ENCODE peak calls at places on chromosomes 11 and 22, in six cellular contexts. C is renal cortical epithelial cell; Q is spleen; X is stimulated activated CD4-positive, alpha-beta T cell treated with anti-CD3 and anti-CD28 coated beads, Interleukin-1b, Interleukin-23, amount 100 ng/mL, for 1 hour; N is foreskin fibroblast; M is NCI-H774. U is an unnamed sample.

GRCh38 chr11:112784323-112785073 is 176.7 kb upstream of the NCAM1 start:
- DNase-seq in X (no peak), M (no peak), N (no peak), Q (no peak), C (peak), U (peak)

GRCh38 chr11:130099356-130099755 is 29.7 kb downstream of the APLP2 start:
- DNase-seq in X (no peak), N (no peak), Q (no peak), M (no peak), C (no peak), U (no peak)

GRCh38 chr11:67606150-67606476 is 623 bp upstream of the NDUFV1 start:
- DNase-seq in M (no peak), N (no peak), X (no peak), Q (no peak), C (no peak), U (no peak)

GRCh38 chr11:8808226-8808585 is 102.8 kb upstream of the AKIP1 start:
- DNase-seq in M (no peak), Q (no peak), C (no peak), N (no peak), X (no peak), U (no peak)

GRCh38 chr11:77819921-77820564 is 479 bp downstream of the RSF1 start:
- DNase-seq in X (no peak), N (peak), Q (no peak), M (peak), C (peak), U (no peak)

GRCh38 chr11:64237484-64237951 is 3.1 kb downstream of the VEGFB start:
- DNase-seq in Q (no peak), X (no peak), N (no peak), M (peak), C (no peak), U (peak)

GRCh38 chr11:6602096-6602940 is 1.1 kb downstream of the RRP8 start:
- DNase-seq in X (no peak), Q (no peak), M (no peak), C (no peak), N (no peak), U (no peak)

GRCh38 chr11:29125621-29126020 is 891.2 kb downstream of the KCNA4 start:
- DNase-seq in C (peak), M (no peak), X (no peak), Q (no peak), N (peak), U (no peak)

GRCh38 chr11:36056160-36056751 is 112.4 kb downstream of the LDLRAD3 start:
- DNase-seq in M (peak), Q (no peak), X (no peak), N (no peak), C (peak), U (no peak)

GRCh38 chr11:123304828-123305530 is 109.9 kb upstream of the CLMP start:
- DNase-seq in Q (no peak), M (no peak), X (no peak), N (no peak), C (no peak), U (no peak)

GRCh38 chr11:112249871-112250590 is 10.6 kb downstream of the PLET1 start:
- DNase-seq in Q (no peak), X (no peak), N (no peak), M (no peak), C (peak), U (no peak)

GRCh38 chr11:31913985-31914384 is 102.9 kb upstream of the PAX6 start:
- DNase-seq in N (no peak), X (no peak), Q (no peak), M (no peak), C (no peak), U (no peak)

GRCh38 chr22:42300286-42301071 is 30.0 kb upstream of the TCF20 start:
- DNase-seq in C (peak), M (no peak), N (no peak), X (no peak), Q (no peak), U (no peak)

GRCh38 chr11:27882066-27882697 is 181.9 kb upstream of the BDNF start:
- DNase-seq in X (no peak), Q (no peak), C (peak), N (no peak), M (no peak), U (no peak)

GRCh38 chr22:40890881-40891280 is 29.0 kb upstream of the DNAJB7 start:
- DNase-seq in X (no peak), Q (no peak), M (no peak), C (no peak), N (peak), U (no peak)

GRCh38 chr11:24642648-24643047 is 145.8 kb downstream of the LUZP2 start:
- DNase-seq in Q (no peak), N (no peak), C (no peak), X (no peak), M (no peak), U (no peak)

GRCh38 chr11:24760681-24761080 is 263.8 kb downstream of the LUZP2 start:
- DNase-seq in M (no peak), Q (no peak), C (peak), X (no peak), N (no peak), U (no peak)

GRCh38 chr11:40732107-40732506 is 727.3 kb downstream of the LRRC4C start:
- DNase-seq in X (no peak), Q (no peak), M (no peak), N (no peak), C (no peak), U (no peak)

GRCh38 chr22:48782817-48783511 is 1044.7 kb downstream of the BRD1 start:
- DNase-seq in X (no peak), M (no peak), N (no peak), C (no peak), Q (no peak), U (peak)

GRCh38 chr11:73752903-73753302 is 8.0 kb downstream of the RAB6A start:
- DNase-seq in N (no peak), Q (no peak), M (no peak), C (no peak), X (no peak), U (no peak)

GRCh38 chr11:87719311-87720073 is 455.8 kb downstream of the RAB38 start:
- DNase-seq in C (no peak), X (no peak), N (no peak), M (no peak), Q (no peak), U (no peak)

GRCh38 chr11:118012083-118012669 is 26.0 kb downstream of the IL10RA start:
- DNase-seq in N (peak), M (no peak), X (no peak), Q (peak), C (peak), U (no peak)

GRCh38 chr22:19036523-19037273 is 85.5 kb downstream of the DGCR2 start:
- DNase-seq in Q (no peak), N (peak), X (no peak), C (no peak), M (no peak), U (no peak)

GRCh38 chr11:134374171-134374570 is 37.9 kb downstream of the B3GAT1 start:
- DNase-seq in C (no peak), Q (peak), N (no peak), M (no peak), X (no peak), U (no peak)

GRCh38 chr11:101576536-101576935 is 7.3 kb downstream of the TRPC6 start:
- DNase-seq in Q (no peak), C (no peak), N (no peak), X (no peak), M (no peak), U (no peak)

GRCh38 chr11:13343067-13343466 is 65.5 kb downstream of the BMAL1 start:
- DNase-seq in X (no peak), M (no peak), Q (no peak), N (no peak), C (no peak), U (no peak)

GRCh38 chr11:69650081-69650831 is 9.3 kb downstream of the CCND1 start:
- DNase-seq in C (no peak), M (no peak), X (no peak), Q (peak), N (no peak), U (no peak)

GRCh38 chr11:73227571-73228211 is 9.6 kb downstream of the P2RY2 start:
- DNase-seq in M (peak), N (no peak), X (no peak), Q (peak), C (no peak), U (peak)

GRCh38 chr22:48496987-48497650 is 1330.6 kb downstream of the BRD1 start:
- DNase-seq in Q (peak), X (no peak), C (no peak), N (no peak), M (no peak), U (no peak)

GRCh38 chr22:36757608-36758220 is 18.2 kb downstream of the IFT27 start:
- DNase-seq in C (peak), X (peak), Q (peak), N (peak), M (no peak), U (peak)

GRCh38 chr11:69576069-69576782 is 64.7 kb upstream of the CCND1 start:
- DNase-seq in X (no peak), C (no peak), N (no peak), Q (no peak), M (no peak), U (no peak)

GRCh38 chr22:49251371-49251770 is 576.3 kb downstream of the BRD1 start:
- DNase-seq in Q (no peak), C (no peak), X (no peak), N (no peak), M (no peak), U (no peak)

GRCh38 chr22:19766235-19766505 is 5.6 kb downstream of the TBX1 start:
- DNase-seq in C (no peak), X (no peak), Q (no peak), N (no peak), M (no peak), U (no peak)

U was measured in DMS153.